ENCODE peak calls at places on chromosomes 1 and 21, in ten cellular contexts. G is heart left ventricle, L is endodermal cell, S is hepatocyte, T is fibroblast of lung, E is psoas muscle, D is left ventricle myocardium inferior, X is neural progenitor cell, Q is kidney, V is astrocyte. F is an unnamed sample.

GRCh38 chr1:227889047-227889862 is 58.5 kb downstream of the WNT9A start:
- DNase-seq in G (no peak), L (peak; percentile 78), S (peak; percentile 6), T (no peak), E (peak; percentile 39), D (no peak), X (no peak), Q (peak; percentile 70), V (no peak), F (no peak)

GRCh38 chr1:89827902-89828301 is 7.1 kb downstream of the LRRC8D start:
- DNase-seq in G (no peak), L (no peak), S (no peak), T (no peak), E (no peak), D (no peak), X (no peak), Q (no peak), V (no peak), F (no peak)

GRCh38 chr1:111729271-111729921 is 9.8 kb downstream of the INKA2 start:
- DNase-seq in G (peak; percentile 86), L (no peak), S (no peak), T (no peak), E (peak; percentile 76), D (peak; percentile 70), X (peak; percentile 41), Q (no peak), V (no peak), F (no peak)

GRCh38 chr21:29315155-29315749 is 16.5 kb downstream of the BACH1 start:
- DNase-seq in G (no peak), L (no peak), S (no peak), T (no peak), E (no peak), D (no peak), X (no peak), Q (no peak), V (peak; percentile 9), F (no peak)

GRCh38 chr21:33247596-33247995 is 17.9 kb downstream of the IFNAR2 start:
- DNase-seq in G (no peak), L (no peak), S (no peak), T (no peak), E (no peak), D (no peak), X (no peak), Q (no peak), V (no peak), F (no peak)

GRCh38 chr1:109792056-109792831 is 28.5 kb upstream of the EPS8L3 start:
- DNase-seq in G (peak; percentile 85), L (peak; percentile 86), S (peak; percentile 90), T (peak; percentile 94), E (peak; percentile 66), D (peak; percentile 64), X (peak; percentile 80), Q (peak; percentile 94), V (peak; percentile 88), F (peak; percentile 42)

GRCh38 chr1:4486408-4487120 is 167.8 kb upstream of the AJAP1 start:
- DNase-seq in G (no peak), L (no peak), S (no peak), T (no peak), E (no peak), D (no peak), X (no peak), Q (no peak), V (no peak), F (no peak)

GRCh38 chr1:1461721-1462317 is 9.7 kb upstream of the ATAD3B start:
- DNase-seq in G (no peak), L (no peak), S (no peak), T (no peak), E (no peak), D (no peak), X (no peak), Q (no peak), V (no peak), F (no peak)

GRCh38 chr21:41322496-41323382 is 6.1 kb downstream of the FAM3B start:
- DNase-seq in G (no peak), L (peak; percentile 68), S (peak; percentile 69), T (no peak), E (no peak), D (no peak), X (no peak), Q (no peak), V (no peak), F (no peak)

GRCh38 chr1:18278953-18279712 is 171.5 kb downstream of the IGSF21 start:
- DNase-seq in G (no peak), L (peak; percentile 70), S (no peak), T (no peak), E (no peak), D (no peak), X (no peak), Q (no peak), V (no peak), F (no peak)

GRCh38 chr1:201260648-201261311 is 22.5 kb upstream of the PKP1 start:
- DNase-seq in G (no peak), L (peak; percentile 27), S (no peak), T (no peak), E (no peak), D (no peak), X (no peak), Q (no peak), V (no peak), F (peak; percentile 40)

GRCh38 chr1:109802136-109802900 is 38.6 kb upstream of the EPS8L3 start:
- DNase-seq in G (peak; percentile 11), L (peak; percentile 38), S (no peak), T (no peak), E (peak; percentile 46), D (no peak), X (no peak), Q (peak; percentile 65), V (no peak), F (no peak)

GRCh38 chr1:8598783-8599182 is 218.7 kb downstream of the RERE start:
- DNase-seq in G (peak; percentile 34), L (no peak), S (peak; percentile 18), T (peak; percentile 13), E (no peak), D (no peak), X (peak; percentile 33), Q (peak; percentile 74), V (peak; percentile 5), F (no peak)

GRCh38 chr21:25313891-25314646 is 293.2 kb downstream of the MRPL39 start:
- DNase-seq in G (no peak), L (no peak), S (no peak), T (peak; percentile 42), E (no peak), D (no peak), X (no peak), Q (no peak), V (peak; percentile 20), F (no peak)

GRCh38 chr1:117182271-117182670 is 28.5 kb downstream of the VTCN1 start:
- DNase-seq in G (no peak), L (no peak), S (no peak), T (no peak), E (no peak), D (no peak), X (no peak), Q (no peak), V (no peak), F (no peak)

GRCh38 chr1:110471131-110471530 is 20.2 kb downstream of the PROK1 start:
- DNase-seq in G (no peak), L (no peak), S (no peak), T (no peak), E (no peak), D (no peak), X (no peak), Q (no peak), V (no peak), F (no peak)

GRCh38 chr21:45533731-45534571 is 8.3 kb downstream of the SLC19A1 start:
- DNase-seq in G (peak; percentile 58), L (peak; percentile 42), S (no peak), T (no peak), E (peak; percentile 45), D (peak; percentile 33), X (no peak), Q (peak; percentile 65), V (no peak), F (no peak)

GRCh38 chr1:228215663-228216116 is 7.8 kb downstream of the OBSCN start:
- DNase-seq in G (no peak), L (no peak), S (no peak), T (no peak), E (no peak), D (no peak), X (no peak), Q (peak; percentile 69), V (no peak), F (no peak)

GRCh38 chr1:154803203-154803920 is 66.7 kb downstream of the KCNN3 start:
- DNase-seq in G (no peak), L (no peak), S (no peak), T (no peak), E (no peak), D (no peak), X (no peak), Q (no peak), V (no peak), F (no peak)
- H3K4me1 ChIP-seq in G (peaks cover 7% of the 10 kb centered on the region), L (peaks cover under 1% of the 10 kb centered on the region), S (no peaks in the 10 kb centered on the region), T (no peaks in the 10 kb centered on the region), E (peaks cover 50% of the 10 kb centered on the region), D (peaks cover 42% of the 10 kb centered on the region), X (peaks cover 20% of the 10 kb centered on the region), Q (peaks cover 6% of the 10 kb centered on the region), V (no peaks in the 10 kb centered on the region), F (no peaks in the 10 kb centered on the region)

DNA sequence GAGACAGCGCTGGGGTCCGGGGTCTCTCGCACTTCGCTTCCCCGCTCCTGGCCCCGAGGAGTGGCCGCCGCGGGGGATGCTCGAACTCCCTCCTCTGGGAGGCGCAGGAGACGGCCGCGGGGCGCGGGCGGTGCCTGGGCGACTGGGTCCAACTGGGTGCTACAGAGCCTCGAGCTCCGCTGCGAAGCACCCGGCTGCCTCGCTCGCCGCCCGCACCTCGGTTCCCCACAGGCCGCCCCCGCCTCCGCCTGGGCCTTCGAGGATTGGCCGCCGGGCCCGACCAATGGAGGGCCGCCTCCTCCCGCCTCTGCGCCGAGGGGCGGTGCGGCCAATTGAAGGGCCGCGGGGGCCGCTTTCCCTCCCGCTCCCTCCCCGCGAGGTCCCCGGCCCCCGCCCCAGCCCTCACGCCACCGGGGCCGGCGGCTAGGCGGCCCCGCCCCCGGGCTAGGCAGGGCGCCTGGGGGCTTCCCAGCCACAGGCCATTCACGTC is at the start of gene CNN3:
- DNase-seq in G (peak; percentile 96), L (peak; percentile 97), S (peak; percentile 97), T (peak; percentile 96), E (peak; percentile 91), D (peak; percentile 93), X (peak; percentile 98), Q (peak; percentile 98), V (peak; percentile 89), F (peak; percentile 71)
- H3K27ac ChIP-seq in G (peak within 1 kb of the TSS; percentile 98), L (peak within 1 kb of the TSS; percentile 100), S (peak within 1 kb of the TSS; percentile 100), T (peak within 1 kb of the TSS; percentile 82), E (peak within 1 kb of the TSS; percentile 80), D (peak within 1 kb of the TSS; percentile 95), X (peak within 1 kb of the TSS; percentile 100), Q (peak within 1 kb of the TSS; percentile 99), V (peak within 1 kb of the TSS; percentile 100), F (peak within 1 kb of the TSS; percentile 28)

GRCh38 chr1:215824245-215824644 is 257.1 kb downstream of the KCTD3 start:
- DNase-seq in G (no peak), L (peak; percentile 73), S (peak; percentile 3), T (peak; percentile 6), E (no peak), D (no peak), X (peak; percentile 31), Q (no peak), V (no peak), F (no peak)
- TF ChIP-seq CTCF in G (no peak), L (peak; percentile 83), S (peak; percentile 45), T (peak; percentile 63), E (no peak), D (no peak), X (peak; percentile 61), Q (no peak), V (peak; percentile 58), F (peak; percentile 47)

GRCh38 chr21:38323721-38324591 is 67.2 kb downstream of the KCNJ15 start:
- DNase-seq in G (no peak), L (peak; percentile 58), S (peak; percentile 36), T (peak; percentile 96), E (no peak), D (no peak), X (peak; percentile 6), Q (no peak), V (peak; percentile 97), F (peak; percentile 98)
- H3K4me1 ChIP-seq in G (no peaks in the 10 kb centered on the region), L (no peaks in the 10 kb centered on the region), S (no peaks in the 10 kb centered on the region), T (peaks cover 3% of the 10 kb centered on the region), E (no peaks in the 10 kb centered on the region), D (peaks cover 7% of the 10 kb centered on the region), X (peaks cover 6% of the 10 kb centered on the region), Q (peaks cover 12% of the 10 kb centered on the region), V (peaks cover 30% of the 10 kb centered on the region), F (peaks cover 30% of the 10 kb centered on the region)

F was measured in foreskin keratinocyte.